ENCODE peak calls at places on chromosomes 2 and 18, in nine cellular contexts. R is heart left ventricle; B is upper lobe of left lung; X is CD8-positive, alpha-beta T cell; W is lower lobe of right lung; P is right lobe of liver; A is left lung; D is psoas muscle; G is Panc1. N is an unnamed sample.

GRCh38 chr18:40841063-40841462 is 1114.0 kb upstream of the PIK3C3 start:
- ATAC-seq in R (no peak), B (no peak), X (no peak), W (no peak), P (no peak), A (no peak), D (no peak), G (no peak), N (no peak)

GRCh38 chr18:2953935-2954641 is 58.9 kb downstream of the LPIN2 start:
- ATAC-seq in R (no peak), B (no peak), X (no peak), W (no peak), P (peak; percentile 84), A (no peak), D (no peak), G (no peak), N (no peak)

GRCh38 chr2:117981810-117982209 is 32.1 kb downstream of the CCDC93 start:
- ATAC-seq in R (no peak), B (no peak), X (no peak), W (no peak), P (no peak), A (no peak), D (no peak), G (no peak), N (no peak)

GRCh38 chr2:117470311-117471095 is 344.0 kb upstream of the DDX18 start:
- ATAC-seq in R (no peak), B (no peak), X (no peak), W (peak; percentile 34), P (peak; percentile 41), A (peak; percentile 55), D (no peak), G (no peak), N (no peak)

GRCh38 chr2:85104228-85104627 is 29.0 kb upstream of the TCF7L1 start:
- ATAC-seq in R (no peak), B (no peak), X (no peak), W (no peak), P (no peak), A (no peak), D (no peak), G (no peak), N (no peak)

GRCh38 chr2:129301431-129301913 is 678.0 kb upstream of the RAB6C start:
- ATAC-seq in R (peak; percentile 84), B (no peak), X (no peak), W (peak; percentile 48), P (no peak), A (peak; percentile 70), D (peak; percentile 84), G (no peak), N (peak; percentile 90)

GRCh38 chr2:195675783-195676427 is 18.9 kb downstream of the SLC39A10 start:
- ATAC-seq in R (no peak), B (no peak), X (no peak), W (no peak), P (no peak), A (no peak), D (no peak), G (no peak), N (no peak)

GRCh38 chr2:16652296-16653082 is 13.1 kb downstream of the CYRIA start:
- ATAC-seq in R (peak; percentile 13), B (peak; percentile 48), X (no peak), W (peak; percentile 50), P (no peak), A (peak; percentile 62), D (no peak), G (no peak), N (peak; percentile 38)

GRCh38 chr2:158493458-158493857 is 36.7 kb downstream of the PKP4 start:
- ATAC-seq in R (no peak), B (peak; percentile 51), X (no peak), W (peak; percentile 71), P (no peak), A (peak; percentile 84), D (no peak), G (no peak), N (peak; percentile 11)

GRCh38 chr18:74378179-74378682 is 62.6 kb downstream of the C18orf63 start:
- ATAC-seq in R (no peak), B (peak; percentile 20), X (peak; percentile 35), W (peak; percentile 65), P (no peak), A (peak; percentile 16), D (no peak), G (no peak), N (peak; percentile 27)

GRCh38 chr18:78238404-78239089 is 741.1 kb upstream of the SALL3 start:
- ATAC-seq in R (no peak), B (peak; percentile 72), X (no peak), W (peak; percentile 65), P (peak; percentile 39), A (no peak), D (no peak), G (no peak), N (no peak)

GRCh38 chr2:119856469-119856901 is 96.8 kb downstream of the PTPN4 start:
- ATAC-seq in R (no peak), B (no peak), X (no peak), W (no peak), P (no peak), A (no peak), D (no peak), G (no peak), N (no peak)
- H3K9me3 ChIP-seq in R (peaks cover 18% of the 10 kb centered on the region), B (peaks cover 17% of the 10 kb centered on the region), X (peaks cover 16% of the 10 kb centered on the region), W (peaks cover 27% of the 10 kb centered on the region), P (peaks cover 15% of the 10 kb centered on the region), A (no peaks in the 10 kb centered on the region), D (peaks cover 13% of the 10 kb centered on the region), G (peaks cover 18% of the 10 kb centered on the region), N (no peaks in the 10 kb centered on the region)

GRCh38 chr2:54665436-54665856 is 58.0 kb upstream of the EML6 start:
- ATAC-seq in R (no peak), B (peak; percentile 79), X (peak; percentile 68), W (peak; percentile 76), P (peak; percentile 22), A (peak; percentile 71), D (peak; percentile 51), G (peak; percentile 75), N (no peak)
- H3K36me3 ChIP-seq in R (no peaks in the 10 kb centered on the region), B (peaks cover 63% of the 10 kb centered on the region), X (peaks cover 78% of the 10 kb centered on the region), W (peaks cover 93% of the 10 kb centered on the region), P (peaks cover 12% of the 10 kb centered on the region), A (no peaks in the 10 kb centered on the region), D (peaks cover 87% of the 10 kb centered on the region), G (peaks cover 25% of the 10 kb centered on the region), N (peaks cover 76% of the 10 kb centered on the region)

DNA sequence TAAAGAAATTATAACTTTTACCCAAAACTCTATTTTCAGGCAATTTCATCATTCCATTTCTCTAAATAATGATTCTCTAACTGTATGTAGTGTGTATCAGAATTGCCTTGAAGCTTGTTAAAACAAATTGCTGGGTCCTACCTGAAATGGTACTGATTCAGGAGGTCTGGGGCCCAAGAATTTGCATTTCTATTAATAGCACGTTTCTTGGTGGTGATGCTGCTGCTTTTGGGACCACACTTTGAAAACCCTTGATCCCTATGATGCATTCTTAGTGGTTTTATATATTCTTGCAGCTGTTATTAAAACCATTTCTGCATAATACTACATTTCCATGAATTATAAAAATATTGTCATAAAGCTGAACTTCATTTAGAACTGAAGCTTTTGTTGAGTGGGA is 140.7 kb downstream of the NCK2 start:
- ATAC-seq in R (no peak), B (no peak), X (no peak), W (no peak), P (no peak), A (no peak), D (no peak), G (no peak), N (no peak)
- H3K27ac ChIP-seq in R (no peak overlapping the region), B (no peak overlapping the region), X (no peak overlapping the region), W (no peak overlapping the region), P (no peak overlapping the region), A (no peak overlapping the region), D (peak overlapping the region; percentile 48), G (no peak overlapping the region), N (no peak overlapping the region)

GRCh38 chr18:71951021-71951420 is 593.1 kb downstream of the CBLN2 start:
- ATAC-seq in R (no peak), B (no peak), X (no peak), W (no peak), P (no peak), A (no peak), D (no peak), G (no peak), N (no peak)
- H3K9me3 ChIP-seq in R (no peaks in the 10 kb centered on the region), B (no peaks in the 10 kb centered on the region), X (no peaks in the 10 kb centered on the region), W (no peaks in the 10 kb centered on the region), P (no peaks in the 10 kb centered on the region), A (no peaks in the 10 kb centered on the region), D (no peaks in the 10 kb centered on the region), G (no peaks in the 10 kb centered on the region), N (no peaks in the 10 kb centered on the region)

N was measured in gastroesophageal sphincter.